ENCODE peak calls at places on chromosomes 12 and 14, in seven cellular contexts. One of them, this sample, is unnamed.

GRCh38 chr14:57486767-57487379 is 6.8 kb downstream of the CCDC198 start:
- DNase-seq in cardiac fibroblast: peak; percentile 59
- DNase-seq in K562: peak; percentile 20
- DNase-seq in left ventricle myocardium inferior: no peak
- DNase-seq in effector memory CD4-positive, alpha-beta T cell: no peak
- DNase-seq in astrocyte of the cerebellum: peak; percentile 49
- DNase-seq in DND-41: peak; percentile 13
- DNase-seq in this sample: no peak

GRCh38 chr12:129641916-129642315 is 261.9 kb downstream of the TMEM132D start:
- DNase-seq in cardiac fibroblast: no peak
- DNase-seq in effector memory CD4-positive, alpha-beta T cell: no peak
- DNase-seq in K562: no peak
- DNase-seq in left ventricle myocardium inferior: no peak
- DNase-seq in astrocyte of the cerebellum: no peak
- DNase-seq in DND-41: no peak
- DNase-seq in this sample: no peak

GRCh38 chr12:31749024-31749704 is 20.3 kb upstream of the AMN1 start:
- DNase-seq in astrocyte of the cerebellum: peak; percentile 88
- DNase-seq in effector memory CD4-positive, alpha-beta T cell: peak; percentile 23
- DNase-seq in DND-41: peak; percentile 65
- DNase-seq in left ventricle myocardium inferior: no peak
- DNase-seq in K562: peak; percentile 88
- DNase-seq in cardiac fibroblast: peak; percentile 91
- DNase-seq in this sample: peak; percentile 86

GRCh38 chr14:39875028-39875427 is 442.8 kb upstream of the FBXO33 start:
- DNase-seq in effector memory CD4-positive, alpha-beta T cell: no peak
- DNase-seq in left ventricle myocardium inferior: no peak
- DNase-seq in DND-41: no peak
- DNase-seq in cardiac fibroblast: no peak
- DNase-seq in K562: no peak
- DNase-seq in astrocyte of the cerebellum: no peak
- DNase-seq in this sample: no peak

GRCh38 chr12:42084522-42084921 is 60.2 kb downstream of the GXYLT1 start:
- DNase-seq in K562: no peak
- DNase-seq in cardiac fibroblast: no peak
- DNase-seq in DND-41: no peak
- DNase-seq in effector memory CD4-positive, alpha-beta T cell: no peak
- DNase-seq in left ventricle myocardium inferior: no peak
- DNase-seq in astrocyte of the cerebellum: no peak
- DNase-seq in this sample: no peak

GRCh38 chr12:96210376-96211055 is 16.3 kb downstream of the ELK3 start:
- DNase-seq in left ventricle myocardium inferior: no peak
- DNase-seq in K562: no peak
- DNase-seq in effector memory CD4-positive, alpha-beta T cell: peak; percentile 19
- DNase-seq in astrocyte of the cerebellum: no peak
- DNase-seq in cardiac fibroblast: no peak
- DNase-seq in DND-41: no peak
- DNase-seq in this sample: no peak

GRCh38 chr14:75562494-75562893 is 15.9 kb upstream of the FLVCR2 start:
- DNase-seq in DND-41: no peak
- DNase-seq in left ventricle myocardium inferior: no peak
- DNase-seq in astrocyte of the cerebellum: no peak
- DNase-seq in effector memory CD4-positive, alpha-beta T cell: no peak
- DNase-seq in cardiac fibroblast: no peak
- DNase-seq in K562: no peak
- DNase-seq in this sample: no peak

GRCh38 chr12:31238764-31239387 is 87.1 kb downstream of the SINHCAF start:
- DNase-seq in K562: peak; percentile 63
- DNase-seq in effector memory CD4-positive, alpha-beta T cell: no peak
- DNase-seq in left ventricle myocardium inferior: peak; percentile 64
- DNase-seq in DND-41: peak; percentile 63
- DNase-seq in astrocyte of the cerebellum: peak; percentile 43
- DNase-seq in cardiac fibroblast: peak; percentile 68
- DNase-seq in this sample: peak; percentile 95

GRCh38 chr12:3772380-3772779 is 19.5 kb upstream of the CRACR2A start:
- DNase-seq in DND-41: no peak
- DNase-seq in left ventricle myocardium inferior: no peak
- DNase-seq in astrocyte of the cerebellum: no peak
- DNase-seq in effector memory CD4-positive, alpha-beta T cell: no peak
- DNase-seq in cardiac fibroblast: peak; percentile 5
- DNase-seq in K562: no peak
- DNase-seq in this sample: no peak

GRCh38 chr12:11894890-11895289 is 175.8 kb upstream of the BCL2L14 start:
- DNase-seq in left ventricle myocardium inferior: no peak
- DNase-seq in cardiac fibroblast: no peak
- DNase-seq in astrocyte of the cerebellum: no peak
- DNase-seq in DND-41: peak; percentile 90
- DNase-seq in K562: no peak
- DNase-seq in effector memory CD4-positive, alpha-beta T cell: no peak
- DNase-seq in this sample: peak; percentile 62

GRCh38 chr12:51926718-51927117 is 19.4 kb downstream of the ACVRL1 start:
- DNase-seq in astrocyte of the cerebellum: no peak
- DNase-seq in effector memory CD4-positive, alpha-beta T cell: no peak
- DNase-seq in left ventricle myocardium inferior: no peak
- DNase-seq in cardiac fibroblast: peak; percentile 68
- DNase-seq in DND-41: peak; percentile 13
- DNase-seq in K562: peak; percentile 63
- DNase-seq in this sample: peak; percentile 90

GRCh38 chr12:116539361-116539771 is 19.8 kb upstream of the MAP1LC3B2 start:
- DNase-seq in astrocyte of the cerebellum: no peak
- DNase-seq in cardiac fibroblast: peak; percentile 44
- DNase-seq in K562: no peak
- DNase-seq in effector memory CD4-positive, alpha-beta T cell: no peak
- DNase-seq in DND-41: no peak
- DNase-seq in left ventricle myocardium inferior: no peak
- DNase-seq in this sample: no peak

GRCh38 chr12:111158992-111159391 is 209.9 kb downstream of the PHETA1 start:
- DNase-seq in DND-41: no peak
- DNase-seq in effector memory CD4-positive, alpha-beta T cell: no peak
- DNase-seq in astrocyte of the cerebellum: no peak
- DNase-seq in cardiac fibroblast: no peak
- DNase-seq in K562: no peak
- DNase-seq in left ventricle myocardium inferior: no peak
- DNase-seq in this sample: peak; percentile 77

GRCh38 chr14:72657214-72657921 is 236.5 kb downstream of the DPF3 start:
- DNase-seq in K562: no peak
- DNase-seq in effector memory CD4-positive, alpha-beta T cell: no peak
- DNase-seq in left ventricle myocardium inferior: no peak
- DNase-seq in DND-41: no peak
- DNase-seq in astrocyte of the cerebellum: peak; percentile 19
- DNase-seq in cardiac fibroblast: no peak
- DNase-seq in this sample: no peak

GRCh38 chr12:80269953-80270552 is 170.7 kb downstream of the OTOGL start:
- DNase-seq in astrocyte of the cerebellum: peak; percentile 37
- DNase-seq in DND-41: peak; percentile 4
- DNase-seq in effector memory CD4-positive, alpha-beta T cell: no peak
- DNase-seq in cardiac fibroblast: peak; percentile 67
- DNase-seq in K562: peak; percentile 7
- DNase-seq in left ventricle myocardium inferior: no peak
- DNase-seq in this sample: peak; percentile 53

GRCh38 chr12:3204716-3205617 is 127.8 kb downstream of the TSPAN9 start:
- DNase-seq in DND-41: no peak
- DNase-seq in left ventricle myocardium inferior: no peak
- DNase-seq in K562: no peak
- DNase-seq in astrocyte of the cerebellum: no peak
- DNase-seq in effector memory CD4-positive, alpha-beta T cell: no peak
- DNase-seq in cardiac fibroblast: no peak
- DNase-seq in this sample: no peak

GRCh38 chr14:91127411-91127810 is 13.5 kb downstream of the DGLUCY start:
- DNase-seq in cardiac fibroblast: no peak
- DNase-seq in DND-41: no peak
- DNase-seq in K562: no peak
- DNase-seq in effector memory CD4-positive, alpha-beta T cell: no peak
- DNase-seq in left ventricle myocardium inferior: peak; percentile 68
- DNase-seq in astrocyte of the cerebellum: no peak
- DNase-seq in this sample: no peak

GRCh38 chr12:108479364-108480070 is 35.6 kb upstream of the FICD start:
- DNase-seq in effector memory CD4-positive, alpha-beta T cell: no peak
- DNase-seq in DND-41: no peak
- DNase-seq in cardiac fibroblast: no peak
- DNase-seq in left ventricle myocardium inferior: no peak
- DNase-seq in astrocyte of the cerebellum: no peak
- DNase-seq in K562: no peak
- DNase-seq in this sample: no peak

GRCh38 chr14:30875788-30876053 is 1.4 kb downstream of the COCH start:
- DNase-seq in K562: no peak
- DNase-seq in cardiac fibroblast: no peak
- DNase-seq in DND-41: no peak
- DNase-seq in left ventricle myocardium inferior: no peak
- DNase-seq in effector memory CD4-positive, alpha-beta T cell: no peak
- DNase-seq in astrocyte of the cerebellum: no peak
- DNase-seq in this sample: no peak

GRCh38 chr12:113514602-113515001 is 42.9 kb upstream of the LHX5 start:
- DNase-seq in K562: no peak
- DNase-seq in effector memory CD4-positive, alpha-beta T cell: no peak
- DNase-seq in DND-41: no peak
- DNase-seq in left ventricle myocardium inferior: no peak
- DNase-seq in astrocyte of the cerebellum: no peak
- DNase-seq in cardiac fibroblast: no peak
- DNase-seq in this sample: no peak
- H3K4me3 ChIP-seq in K562: no peak overlapping the region
- H3K4me3 ChIP-seq in effector memory CD4-positive, alpha-beta T cell: no peak overlapping the region
- H3K4me3 ChIP-seq in DND-41: no peak overlapping the region
- H3K4me3 ChIP-seq in left ventricle myocardium inferior: no peak overlapping the region
- H3K4me3 ChIP-seq in astrocyte of the cerebellum: no peak overlapping the region
- H3K4me3 ChIP-seq in cardiac fibroblast: no peak overlapping the region
- H3K4me3 ChIP-seq in this sample: peak overlapping the region; percentile 47

GRCh38 chr14:64915797-64916196 is 1.5 kb downstream of the CHURC1 start:
- DNase-seq in astrocyte of the cerebellum: no peak
- DNase-seq in left ventricle myocardium inferior: no peak
- DNase-seq in DND-41: no peak
- DNase-seq in effector memory CD4-positive, alpha-beta T cell: no peak
- DNase-seq in cardiac fibroblast: no peak
- DNase-seq in K562: no peak
- DNase-seq in this sample: no peak
- H3K4me3 ChIP-seq in astrocyte of the cerebellum: no peak overlapping the region
- H3K4me3 ChIP-seq in left ventricle myocardium inferior: peak overlapping the region; percentile 93
- H3K4me3 ChIP-seq in DND-41: no peak overlapping the region
- H3K4me3 ChIP-seq in effector memory CD4-positive, alpha-beta T cell: no peak overlapping the region
- H3K4me3 ChIP-seq in cardiac fibroblast: no peak overlapping the region
- H3K4me3 ChIP-seq in K562: no peak overlapping the region
- H3K4me3 ChIP-seq in this sample: peak overlapping the region; percentile 88

GRCh38 chr14:63854330-63854729 is 1.5 kb downstream of the SYNE2 start:
- DNase-seq in DND-41: no peak
- DNase-seq in astrocyte of the cerebellum: no peak
- DNase-seq in K562: no peak
- DNase-seq in effector memory CD4-positive, alpha-beta T cell: no peak
- DNase-seq in cardiac fibroblast: no peak
- DNase-seq in left ventricle myocardium inferior: no peak
- DNase-seq in this sample: peak; percentile 44

GRCh38 chr14:63857467-63858030 is 4.7 kb downstream of the SYNE2 start:
- DNase-seq in left ventricle myocardium inferior: no peak
- DNase-seq in cardiac fibroblast: no peak
- DNase-seq in K562: no peak
- DNase-seq in effector memory CD4-positive, alpha-beta T cell: peak; percentile 38
- DNase-seq in astrocyte of the cerebellum: no peak
- DNase-seq in DND-41: no peak
- DNase-seq in this sample: no peak

GRCh38 chr14:63862163-63862562 is 9.4 kb downstream of the SYNE2 start:
- DNase-seq in left ventricle myocardium inferior: no peak
- DNase-seq in cardiac fibroblast: no peak
- DNase-seq in astrocyte of the cerebellum: no peak
- DNase-seq in effector memory CD4-positive, alpha-beta T cell: no peak
- DNase-seq in K562: no peak
- DNase-seq in DND-41: no peak
- DNase-seq in this sample: no peak

GRCh38 chr14:63855272-63855671 is 2.5 kb downstream of the SYNE2 start:
- DNase-seq in astrocyte of the cerebellum: no peak
- DNase-seq in left ventricle myocardium inferior: no peak
- DNase-seq in effector memory CD4-positive, alpha-beta T cell: no peak
- DNase-seq in DND-41: no peak
- DNase-seq in K562: no peak
- DNase-seq in cardiac fibroblast: no peak
- DNase-seq in this sample: no peak

GRCh38 chr14:63860146-63860545 is 7.3 kb downstream of the SYNE2 start:
- DNase-seq in effector memory CD4-positive, alpha-beta T cell: no peak
- DNase-seq in cardiac fibroblast: no peak
- DNase-seq in astrocyte of the cerebellum: no peak
- DNase-seq in DND-41: no peak
- DNase-seq in K562: no peak
- DNase-seq in left ventricle myocardium inferior: no peak
- DNase-seq in this sample: no peak
- H3K4me3 ChIP-seq in effector memory CD4-positive, alpha-beta T cell: no peak overlapping the region
- H3K4me3 ChIP-seq in cardiac fibroblast: no peak overlapping the region
- H3K4me3 ChIP-seq in astrocyte of the cerebellum: no peak overlapping the region
- H3K4me3 ChIP-seq in DND-41: no peak overlapping the region
- H3K4me3 ChIP-seq in K562: no peak overlapping the region
- H3K4me3 ChIP-seq in left ventricle myocardium inferior: no peak overlapping the region
- H3K4me3 ChIP-seq in this sample: no peak overlapping the region

GRCh38 chr14:74517731-74518130 is 24.2 kb downstream of the ISCA2 start:
- DNase-seq in K562: no peak
- DNase-seq in DND-41: no peak
- DNase-seq in left ventricle myocardium inferior: no peak
- DNase-seq in astrocyte of the cerebellum: no peak
- DNase-seq in effector memory CD4-positive, alpha-beta T cell: no peak
- DNase-seq in cardiac fibroblast: no peak
- DNase-seq in this sample: no peak
- H3K4me3 ChIP-seq in K562: no peak overlapping the region
- H3K4me3 ChIP-seq in DND-41: no peak overlapping the region
- H3K4me3 ChIP-seq in left ventricle myocardium inferior: no peak overlapping the region
- H3K4me3 ChIP-seq in astrocyte of the cerebellum: no peak overlapping the region
- H3K4me3 ChIP-seq in effector memory CD4-positive, alpha-beta T cell: no peak overlapping the region
- H3K4me3 ChIP-seq in cardiac fibroblast: no peak overlapping the region
- H3K4me3 ChIP-seq in this sample: no peak overlapping the region

GRCh38 chr12:113261847-113262470 is 40.7 kb downstream of the TPCN1 start:
- DNase-seq in effector memory CD4-positive, alpha-beta T cell: no peak
- DNase-seq in K562: no peak
- DNase-seq in astrocyte of the cerebellum: no peak
- DNase-seq in DND-41: peak; percentile 82
- DNase-seq in cardiac fibroblast: peak; percentile 50
- DNase-seq in left ventricle myocardium inferior: no peak
- DNase-seq in this sample: no peak
- H3K4me3 ChIP-seq in effector memory CD4-positive, alpha-beta T cell: no peak overlapping the region
- H3K4me3 ChIP-seq in K562: no peak overlapping the region
- H3K4me3 ChIP-seq in astrocyte of the cerebellum: no peak overlapping the region
- H3K4me3 ChIP-seq in DND-41: no peak overlapping the region
- H3K4me3 ChIP-seq in cardiac fibroblast: no peak overlapping the region
- H3K4me3 ChIP-seq in left ventricle myocardium inferior: no peak overlapping the region
- H3K4me3 ChIP-seq in this sample: no peak overlapping the region